ENCODE peak calls at places on chromosomes 11 and 22, in eight cellular contexts. W is T-helper 1 cell, N is adipocyte, K is NCI-H2029, E is GM23248, U is GM19239, I is NCI-H2081, Y is cardiac fibroblast. R is an unnamed sample.

GRCh38 chr11:66745356-66746235 is 16.6 kb upstream of the SPTBN2 start:
- DNase-seq in E (peak), I (peak), N (peak), U (peak), Y (no peak), K (peak), W (no peak), R (no peak)

GRCh38 chr11:8709002-8709672 is 26.5 kb downstream of the RPL27A start:
- DNase-seq in W (no peak), Y (peak), I (no peak), K (no peak), U (no peak), E (peak), N (peak), R (peak)

GRCh38 chr11:100841711-100842407 is 154.8 kb downstream of the ARHGAP42 start:
- DNase-seq in I (no peak), N (no peak), K (no peak), U (no peak), E (no peak), Y (no peak), W (no peak), R (no peak)

GRCh38 chr11:35166369-35167360 is 27.7 kb downstream of the CD44 start:
- DNase-seq in K (no peak), W (no peak), N (peak), I (no peak), Y (peak), E (peak), U (no peak), R (peak)

GRCh38 chr11:44567876-44568256 is 2.4 kb downstream of the CD82 start:
- DNase-seq in K (no peak), Y (no peak), E (no peak), N (no peak), U (no peak), W (no peak), I (no peak), R (no peak)

GRCh38 chr11:27204527-27204926 is 158.5 kb downstream of the CCDC34 start:
- DNase-seq in K (no peak), E (peak), W (no peak), U (no peak), I (peak), Y (peak), N (no peak), R (peak)

GRCh38 chr22:43042101-43042780 is 27.3 kb upstream of the PACSIN2 start:
- DNase-seq in I (peak), Y (no peak), U (no peak), W (no peak), K (peak), N (peak), E (no peak), R (peak)

GRCh38 chr22:27115816-27116256 is 458.4 kb downstream of the MIAT start:
- DNase-seq in Y (peak), W (no peak), E (peak), U (no peak), K (peak), N (no peak), I (no peak), R (no peak)

GRCh38 chr11:71272161-71272560 is 19.8 kb upstream of the SHANK2 start:
- DNase-seq in U (no peak), Y (no peak), N (no peak), I (no peak), E (no peak), K (no peak), W (no peak), R (no peak)

GRCh38 chr11:129933866-129934265 is 38.5 kb upstream of the NFRKB start:
- DNase-seq in W (no peak), N (no peak), K (no peak), U (no peak), E (no peak), Y (no peak), I (no peak), R (no peak)